ENCODE peak calls at places on chromosomes 13 and 19, in seven cellular contexts. One of them, this sample, is unnamed.

GRCh38 chr19:55340784-55341147 is 1.1 kb downstream of the KMT5C start:
- DNase-seq in brain microvascular endothelial cell: no peak
- DNase-seq in cardiac muscle cell: no peak
- DNase-seq in heart right ventricle: no peak
- DNase-seq in mucosa of descending colon: no peak
- DNase-seq in mammary epithelial cell: no peak
- DNase-seq in CD8-positive, alpha-beta T cell: no peak
- DNase-seq in this sample: no peak

GRCh38 chr19:3224346-3225325 is at the start of gene CELF5:
- DNase-seq in brain microvascular endothelial cell: no peak
- DNase-seq in cardiac muscle cell: peak; percentile 43
- DNase-seq in heart right ventricle: peak; percentile 59
- DNase-seq in mucosa of descending colon: no peak
- DNase-seq in mammary epithelial cell: no peak
- DNase-seq in CD8-positive, alpha-beta T cell: peak; percentile 41
- DNase-seq in this sample: no peak

GRCh38 chr13:102968572-102969228 is 97.5 kb downstream of the SLC10A2 start:
- DNase-seq in brain microvascular endothelial cell: no peak
- DNase-seq in cardiac muscle cell: no peak
- DNase-seq in heart right ventricle: no peak
- DNase-seq in mucosa of descending colon: no peak
- DNase-seq in mammary epithelial cell: no peak
- DNase-seq in CD8-positive, alpha-beta T cell: no peak
- DNase-seq in this sample: no peak

GRCh38 chr13:26010487-26011207 is 41.2 kb downstream of the SHISA2 start:
- DNase-seq in brain microvascular endothelial cell: no peak
- DNase-seq in cardiac muscle cell: no peak
- DNase-seq in heart right ventricle: no peak
- DNase-seq in mucosa of descending colon: no peak
- DNase-seq in mammary epithelial cell: no peak
- DNase-seq in CD8-positive, alpha-beta T cell: no peak
- DNase-seq in this sample: no peak

GRCh38 chr19:53865918-53866696 is 1.6 kb upstream of the MYADM start:
- DNase-seq in brain microvascular endothelial cell: no peak
- DNase-seq in cardiac muscle cell: peak; percentile 76
- DNase-seq in heart right ventricle: peak; percentile 88
- DNase-seq in mucosa of descending colon: peak; percentile 87
- DNase-seq in mammary epithelial cell: peak; percentile 38
- DNase-seq in CD8-positive, alpha-beta T cell: peak; percentile 57
- DNase-seq in this sample: peak; percentile 70

GRCh38 chr19:1850809-1851544 is 2.7 kb upstream of the REXO1 start:
- DNase-seq in brain microvascular endothelial cell: no peak
- DNase-seq in cardiac muscle cell: no peak
- DNase-seq in heart right ventricle: no peak
- DNase-seq in mucosa of descending colon: peak; percentile 56
- DNase-seq in mammary epithelial cell: no peak
- DNase-seq in CD8-positive, alpha-beta T cell: no peak
- DNase-seq in this sample: no peak

GRCh38 chr13:72820156-72820897 is 38.4 kb downstream of the PIBF1 start:
- DNase-seq in brain microvascular endothelial cell: peak; percentile 42
- DNase-seq in cardiac muscle cell: peak; percentile 33
- DNase-seq in heart right ventricle: no peak
- DNase-seq in mucosa of descending colon: no peak
- DNase-seq in mammary epithelial cell: peak; percentile 3
- DNase-seq in CD8-positive, alpha-beta T cell: no peak
- DNase-seq in this sample: no peak

GRCh38 chr13:49997935-49998334 is 1.1 kb downstream of the TRIM13 start:
- DNase-seq in brain microvascular endothelial cell: no peak
- DNase-seq in cardiac muscle cell: peak; percentile 22
- DNase-seq in heart right ventricle: no peak
- DNase-seq in mucosa of descending colon: no peak
- DNase-seq in mammary epithelial cell: no peak
- DNase-seq in CD8-positive, alpha-beta T cell: no peak
- DNase-seq in this sample: no peak

GRCh38 chr13:41960195-41960699 is 662 bp downstream of the VWA8 start:
- DNase-seq in brain microvascular endothelial cell: no peak
- DNase-seq in cardiac muscle cell: peak; percentile 41
- DNase-seq in heart right ventricle: no peak
- DNase-seq in mucosa of descending colon: no peak
- DNase-seq in mammary epithelial cell: peak; percentile 49
- DNase-seq in CD8-positive, alpha-beta T cell: no peak
- DNase-seq in this sample: no peak

GRCh38 chr19:36775768-36776167 is 3.2 kb upstream of the ZNF850 start:
- DNase-seq in brain microvascular endothelial cell: no peak
- DNase-seq in cardiac muscle cell: peak; percentile 41
- DNase-seq in heart right ventricle: peak; percentile 57
- DNase-seq in mucosa of descending colon: no peak
- DNase-seq in mammary epithelial cell: no peak
- DNase-seq in CD8-positive, alpha-beta T cell: no peak
- DNase-seq in this sample: peak; percentile 35

GRCh38 chr19:3968556-3969434 is 2.1 kb downstream of the DAPK3 start:
- DNase-seq in brain microvascular endothelial cell: peak; percentile 99
- DNase-seq in cardiac muscle cell: peak; percentile 100
- DNase-seq in heart right ventricle: peak; percentile 85
- DNase-seq in mucosa of descending colon: peak; percentile 83
- DNase-seq in mammary epithelial cell: peak; percentile 92
- DNase-seq in CD8-positive, alpha-beta T cell: no peak
- DNase-seq in this sample: peak; percentile 75

GRCh38 chr13:98930014-98930625 is 47.7 kb downstream of the DOCK9 start:
- DNase-seq in brain microvascular endothelial cell: no peak
- DNase-seq in cardiac muscle cell: no peak
- DNase-seq in heart right ventricle: no peak
- DNase-seq in mucosa of descending colon: no peak
- DNase-seq in mammary epithelial cell: no peak
- DNase-seq in CD8-positive, alpha-beta T cell: no peak
- DNase-seq in this sample: no peak

GRCh38 chr13:28889317-28889716 is 69.2 kb downstream of the MTUS2 start:
- DNase-seq in brain microvascular endothelial cell: no peak
- DNase-seq in cardiac muscle cell: no peak
- DNase-seq in heart right ventricle: no peak
- DNase-seq in mucosa of descending colon: no peak
- DNase-seq in mammary epithelial cell: no peak
- DNase-seq in CD8-positive, alpha-beta T cell: no peak
- DNase-seq in this sample: no peak

GRCh38 chr19:52258426-52258825 is 11.0 kb upstream of the ZNF766 start:
- DNase-seq in brain microvascular endothelial cell: peak; percentile 6
- DNase-seq in cardiac muscle cell: peak; percentile 16
- DNase-seq in heart right ventricle: no peak
- DNase-seq in mucosa of descending colon: no peak
- DNase-seq in mammary epithelial cell: no peak
- DNase-seq in CD8-positive, alpha-beta T cell: no peak
- DNase-seq in this sample: no peak

GRCh38 chr19:12270854-12271253 is 23.8 kb downstream of the ZNF44 start:
- DNase-seq in brain microvascular endothelial cell: no peak
- DNase-seq in cardiac muscle cell: no peak
- DNase-seq in heart right ventricle: no peak
- DNase-seq in mucosa of descending colon: no peak
- DNase-seq in mammary epithelial cell: no peak
- DNase-seq in CD8-positive, alpha-beta T cell: no peak
- DNase-seq in this sample: no peak

GRCh38 chr13:32009362-32009761 is 22.2 kb upstream of the FRY start:
- DNase-seq in brain microvascular endothelial cell: no peak
- DNase-seq in cardiac muscle cell: no peak
- DNase-seq in heart right ventricle: no peak
- DNase-seq in mucosa of descending colon: no peak
- DNase-seq in mammary epithelial cell: no peak
- DNase-seq in CD8-positive, alpha-beta T cell: no peak
- DNase-seq in this sample: no peak

GRCh38 chr13:97495678-97496077 is 61.7 kb downstream of the RAP2A start:
- DNase-seq in brain microvascular endothelial cell: no peak
- DNase-seq in cardiac muscle cell: no peak
- DNase-seq in heart right ventricle: no peak
- DNase-seq in mucosa of descending colon: no peak
- DNase-seq in mammary epithelial cell: peak; percentile 20
- DNase-seq in CD8-positive, alpha-beta T cell: no peak
- DNase-seq in this sample: no peak

GRCh38 chr13:82176761-82177160 is 1705.5 kb downstream of the SLITRK1 start:
- DNase-seq in brain microvascular endothelial cell: no peak
- DNase-seq in cardiac muscle cell: no peak
- DNase-seq in heart right ventricle: no peak
- DNase-seq in mucosa of descending colon: no peak
- DNase-seq in mammary epithelial cell: no peak
- DNase-seq in CD8-positive, alpha-beta T cell: no peak
- DNase-seq in this sample: no peak

GRCh38 chr13:27522847-27523246 is 72.5 kb upstream of the MTIF3 start:
- DNase-seq in brain microvascular endothelial cell: no peak
- DNase-seq in cardiac muscle cell: no peak
- DNase-seq in heart right ventricle: no peak
- DNase-seq in mucosa of descending colon: no peak
- DNase-seq in mammary epithelial cell: no peak
- DNase-seq in CD8-positive, alpha-beta T cell: no peak
- DNase-seq in this sample: no peak

GRCh38 chr13:46492946-46493345 is 60.0 kb upstream of the LRCH1 start:
- DNase-seq in brain microvascular endothelial cell: peak; percentile 31
- DNase-seq in cardiac muscle cell: peak; percentile 71
- DNase-seq in heart right ventricle: no peak
- DNase-seq in mucosa of descending colon: no peak
- DNase-seq in mammary epithelial cell: peak; percentile 16
- DNase-seq in CD8-positive, alpha-beta T cell: no peak
- DNase-seq in this sample: no peak

GRCh38 chr13:23918208-23918607 is 20.9 kb upstream of the C1QTNF9B start:
- DNase-seq in brain microvascular endothelial cell: no peak
- DNase-seq in cardiac muscle cell: no peak
- DNase-seq in heart right ventricle: no peak
- DNase-seq in mucosa of descending colon: no peak
- DNase-seq in mammary epithelial cell: peak; percentile 11
- DNase-seq in CD8-positive, alpha-beta T cell: no peak
- DNase-seq in this sample: no peak

GRCh38 chr13:93951153-93951552 is 528.3 kb downstream of the DCT start:
- DNase-seq in brain microvascular endothelial cell: no peak
- DNase-seq in cardiac muscle cell: peak; percentile 18
- DNase-seq in heart right ventricle: no peak
- DNase-seq in mucosa of descending colon: no peak
- DNase-seq in mammary epithelial cell: no peak
- DNase-seq in CD8-positive, alpha-beta T cell: no peak
- DNase-seq in this sample: no peak

GRCh38 chr19:6219592-6220290 is 60.0 kb downstream of the MLLT1 start:
- DNase-seq in brain microvascular endothelial cell: no peak
- DNase-seq in cardiac muscle cell: peak; percentile 42
- DNase-seq in heart right ventricle: peak; percentile 45
- DNase-seq in mucosa of descending colon: no peak
- DNase-seq in mammary epithelial cell: no peak
- DNase-seq in CD8-positive, alpha-beta T cell: no peak
- DNase-seq in this sample: peak; percentile 33
- H3K4me3 ChIP-seq in brain microvascular endothelial cell: no peak overlapping the region
- H3K4me3 ChIP-seq in cardiac muscle cell: no peak overlapping the region
- H3K4me3 ChIP-seq in heart right ventricle: no peak overlapping the region
- H3K4me3 ChIP-seq in mucosa of descending colon: no peak overlapping the region
- H3K4me3 ChIP-seq in mammary epithelial cell: no peak overlapping the region
- H3K4me3 ChIP-seq in CD8-positive, alpha-beta T cell: no peak overlapping the region
- H3K4me3 ChIP-seq in this sample: no peak overlapping the region

GRCh38 chr19:48899781-48900476 is at the start of gene NUCB1:
- DNase-seq in brain microvascular endothelial cell: peak; percentile 99
- DNase-seq in cardiac muscle cell: peak; percentile 100
- DNase-seq in heart right ventricle: peak; percentile 98
- DNase-seq in mucosa of descending colon: peak; percentile 99
- DNase-seq in mammary epithelial cell: peak; percentile 98
- DNase-seq in CD8-positive, alpha-beta T cell: peak; percentile 96
- DNase-seq in this sample: peak; percentile 99
- TF ChIP-seq CTCF in brain microvascular endothelial cell: peak; percentile 52
- TF ChIP-seq CTCF in cardiac muscle cell: peak; percentile 32
- TF ChIP-seq CTCF in heart right ventricle: no peak
- TF ChIP-seq CTCF in mucosa of descending colon: no peak
- TF ChIP-seq CTCF in mammary epithelial cell: no peak
- TF ChIP-seq CTCF in CD8-positive, alpha-beta T cell: no peak
- TF ChIP-seq CTCF in this sample: peak; percentile 18

GRCh38 chr19:46492841-46493235 is 2.8 kb downstream of the PNMA8B start:
- DNase-seq in brain microvascular endothelial cell: no peak
- DNase-seq in cardiac muscle cell: no peak
- DNase-seq in heart right ventricle: no peak
- DNase-seq in mucosa of descending colon: no peak
- DNase-seq in mammary epithelial cell: no peak
- DNase-seq in CD8-positive, alpha-beta T cell: no peak
- DNase-seq in this sample: peak; percentile 21

GRCh38 chr19:46494115-46494935 is 1.3 kb downstream of the PNMA8B start:
- DNase-seq in brain microvascular endothelial cell: no peak
- DNase-seq in cardiac muscle cell: no peak
- DNase-seq in heart right ventricle: peak; percentile 17
- DNase-seq in mucosa of descending colon: no peak
- DNase-seq in mammary epithelial cell: no peak
- DNase-seq in CD8-positive, alpha-beta T cell: no peak
- DNase-seq in this sample: peak; percentile 20

GRCh38 chr19:46493236-46494114 is 2.2 kb downstream of the PNMA8B start:
- DNase-seq in brain microvascular endothelial cell: no peak
- DNase-seq in cardiac muscle cell: peak; percentile 58
- DNase-seq in heart right ventricle: peak; percentile 55
- DNase-seq in mucosa of descending colon: no peak
- DNase-seq in mammary epithelial cell: no peak
- DNase-seq in CD8-positive, alpha-beta T cell: peak; percentile 12
- DNase-seq in this sample: no peak

GRCh38 chr19:46495789-46496099 is at the start of gene PNMA8B:
- DNase-seq in brain microvascular endothelial cell: peak; percentile 34
- DNase-seq in cardiac muscle cell: peak; percentile 71
- DNase-seq in heart right ventricle: peak; percentile 72
- DNase-seq in mucosa of descending colon: no peak
- DNase-seq in mammary epithelial cell: peak; percentile 81
- DNase-seq in CD8-positive, alpha-beta T cell: no peak
- DNase-seq in this sample: peak; percentile 47

GRCh38 chr19:46494936-46495788 is 505 bp downstream of the PNMA8B start:
- DNase-seq in brain microvascular endothelial cell: no peak
- DNase-seq in cardiac muscle cell: no peak
- DNase-seq in heart right ventricle: no peak
- DNase-seq in mucosa of descending colon: no peak
- DNase-seq in mammary epithelial cell: no peak
- DNase-seq in CD8-positive, alpha-beta T cell: no peak
- DNase-seq in this sample: no peak
- H3K4me3 ChIP-seq in brain microvascular endothelial cell: peak overlapping the region; percentile 40
- H3K4me3 ChIP-seq in cardiac muscle cell: peak overlapping the region; percentile 38
- H3K4me3 ChIP-seq in heart right ventricle: peak overlapping the region; percentile 28
- H3K4me3 ChIP-seq in mucosa of descending colon: no peak overlapping the region
- H3K4me3 ChIP-seq in mammary epithelial cell: peak overlapping the region; percentile 2
- H3K4me3 ChIP-seq in CD8-positive, alpha-beta T cell: no peak overlapping the region
- H3K4me3 ChIP-seq in this sample: no peak overlapping the region

DNA sequence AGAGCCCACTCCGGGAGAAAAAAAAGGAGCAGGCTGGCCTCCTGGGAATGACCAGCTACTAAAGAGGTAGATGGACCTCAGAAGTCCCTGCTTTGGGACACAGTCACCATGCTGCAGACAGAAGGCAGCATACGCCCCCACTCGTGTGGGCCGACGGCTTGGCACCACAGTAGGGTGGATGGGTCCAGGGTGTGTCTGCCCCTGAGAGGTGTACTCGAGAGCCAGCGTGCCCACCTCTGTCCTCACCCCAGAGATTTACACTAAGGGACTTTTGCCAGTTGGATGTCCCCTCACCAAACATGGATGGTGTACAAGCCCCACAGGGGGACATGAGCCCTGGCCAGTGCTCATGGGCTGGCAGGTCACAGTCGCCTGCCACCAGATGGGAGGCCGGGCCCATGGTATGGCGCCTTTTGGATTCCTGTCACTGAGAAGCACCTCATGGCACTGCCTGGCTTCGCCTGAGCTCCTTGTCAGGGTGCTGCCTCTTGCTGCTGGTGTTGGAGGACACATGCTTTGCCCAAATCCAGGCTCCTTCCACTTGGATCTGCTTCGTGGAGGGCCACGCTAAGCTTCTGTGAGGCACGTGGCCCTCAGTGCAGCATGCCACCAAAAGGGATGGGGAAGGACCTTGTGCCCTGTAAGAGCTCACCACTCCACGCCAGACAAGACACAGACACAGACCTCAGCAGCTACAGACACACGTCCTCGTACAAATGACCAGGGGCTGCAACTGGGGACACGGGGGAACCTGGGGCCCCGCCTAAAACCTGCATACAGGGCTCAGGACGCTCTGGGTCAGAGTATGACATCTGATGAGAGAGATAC is 13.3 kb upstream of the EPHX3 start:
- DNase-seq in brain microvascular endothelial cell: no peak
- DNase-seq in cardiac muscle cell: no peak
- DNase-seq in heart right ventricle: no peak
- DNase-seq in mucosa of descending colon: no peak
- DNase-seq in mammary epithelial cell: no peak
- DNase-seq in CD8-positive, alpha-beta T cell: no peak
- DNase-seq in this sample: no peak
- TF ChIP-seq CTCF in brain microvascular endothelial cell: no peak
- TF ChIP-seq CTCF in cardiac muscle cell: no peak
- TF ChIP-seq CTCF in heart right ventricle: no peak
- TF ChIP-seq CTCF in mucosa of descending colon: no peak
- TF ChIP-seq CTCF in mammary epithelial cell: no peak
- TF ChIP-seq CTCF in CD8-positive, alpha-beta T cell: no peak
- TF ChIP-seq CTCF in this sample: no peak

This sample was measured in right lobe of liver.